ENCODE peak calls at places on chromosomes 6 and 20, in ten cellular contexts. One of them, this sample, is unnamed.

GRCh38 chr6:7143161-7143974 is 35.6 kb downstream of the RREB1 start:
- DNase-seq in ovary: no peak
- DNase-seq in lower lobe of right lung: no peak
- DNase-seq in GM12865: peak; percentile 34
- DNase-seq in heart right ventricle: no peak
- DNase-seq in endodermal cell: peak; percentile 59
- DNase-seq in IMR-90: no peak
- DNase-seq in pancreas: no peak
- DNase-seq in foreskin fibroblast: no peak
- DNase-seq in HepG2: peak; percentile 66
- DNase-seq in this sample: no peak

GRCh38 chr6:3061501-3061941 is 6.8 kb upstream of the RIPK1 start:
- DNase-seq in endodermal cell: no peak
- DNase-seq in GM12865: no peak
- DNase-seq in ovary: no peak
- DNase-seq in HepG2: no peak
- DNase-seq in pancreas: no peak
- DNase-seq in lower lobe of right lung: no peak
- DNase-seq in foreskin fibroblast: peak; percentile 33
- DNase-seq in IMR-90: peak; percentile 84
- DNase-seq in heart right ventricle: no peak
- DNase-seq in this sample: peak; percentile 71

GRCh38 chr20:9508696-9509178 is 5.7 kb upstream of the LAMP5 start:
- DNase-seq in lower lobe of right lung: no peak
- DNase-seq in heart right ventricle: no peak
- DNase-seq in endodermal cell: no peak
- DNase-seq in pancreas: no peak
- DNase-seq in ovary: no peak
- DNase-seq in foreskin fibroblast: no peak
- DNase-seq in GM12865: no peak
- DNase-seq in HepG2: no peak
- DNase-seq in IMR-90: no peak
- DNase-seq in this sample: no peak

GRCh38 chr6:37653933-37654565 is 43.6 kb downstream of the MDGA1 start:
- DNase-seq in foreskin fibroblast: peak; percentile 35
- DNase-seq in endodermal cell: peak; percentile 83
- DNase-seq in HepG2: peak; percentile 36
- DNase-seq in GM12865: peak; percentile 67
- DNase-seq in pancreas: no peak
- DNase-seq in ovary: no peak
- DNase-seq in IMR-90: peak; percentile 34
- DNase-seq in heart right ventricle: no peak
- DNase-seq in lower lobe of right lung: no peak
- DNase-seq in this sample: no peak

GRCh38 chr20:10357974-10358373 is 76.0 kb downstream of the MKKS start:
- DNase-seq in ovary: no peak
- DNase-seq in HepG2: no peak
- DNase-seq in pancreas: no peak
- DNase-seq in endodermal cell: no peak
- DNase-seq in heart right ventricle: no peak
- DNase-seq in GM12865: no peak
- DNase-seq in lower lobe of right lung: no peak
- DNase-seq in foreskin fibroblast: no peak
- DNase-seq in IMR-90: peak; percentile 17
- DNase-seq in this sample: no peak

GRCh38 chr20:37527638-37528441 is at the start of gene BLCAP:
- DNase-seq in heart right ventricle: peak; percentile 94
- DNase-seq in endodermal cell: peak; percentile 96
- DNase-seq in foreskin fibroblast: peak; percentile 75
- DNase-seq in GM12865: peak; percentile 93
- DNase-seq in IMR-90: peak; percentile 78
- DNase-seq in pancreas: peak; percentile 84
- DNase-seq in lower lobe of right lung: peak; percentile 95
- DNase-seq in HepG2: peak; percentile 93
- DNase-seq in ovary: peak; percentile 93
- DNase-seq in this sample: no peak

GRCh38 chr6:91130126-91130525 is 543.3 kb upstream of the MAP3K7 start:
- DNase-seq in heart right ventricle: no peak
- DNase-seq in lower lobe of right lung: no peak
- DNase-seq in endodermal cell: no peak
- DNase-seq in HepG2: no peak
- DNase-seq in foreskin fibroblast: no peak
- DNase-seq in pancreas: no peak
- DNase-seq in GM12865: no peak
- DNase-seq in IMR-90: no peak
- DNase-seq in ovary: no peak
- DNase-seq in this sample: no peak

GRCh38 chr6:29945421-29945820 is 3.1 kb downstream of the HLA-A start:
- DNase-seq in heart right ventricle: no peak
- DNase-seq in endodermal cell: no peak
- DNase-seq in ovary: no peak
- DNase-seq in GM12865: no peak
- DNase-seq in HepG2: no peak
- DNase-seq in pancreas: no peak
- DNase-seq in lower lobe of right lung: no peak
- DNase-seq in foreskin fibroblast: no peak
- DNase-seq in IMR-90: no peak
- DNase-seq in this sample: no peak

GRCh38 chr20:24984963-24985640 is 7.4 kb downstream of the APMAP start:
- DNase-seq in foreskin fibroblast: no peak
- DNase-seq in HepG2: no peak
- DNase-seq in IMR-90: no peak
- DNase-seq in lower lobe of right lung: no peak
- DNase-seq in pancreas: no peak
- DNase-seq in GM12865: no peak
- DNase-seq in endodermal cell: peak; percentile 11
- DNase-seq in heart right ventricle: no peak
- DNase-seq in ovary: no peak
- DNase-seq in this sample: no peak

GRCh38 chr6:56608332-56608731 is 34.4 kb downstream of the DST start:
- DNase-seq in IMR-90: no peak
- DNase-seq in ovary: no peak
- DNase-seq in foreskin fibroblast: no peak
- DNase-seq in endodermal cell: no peak
- DNase-seq in pancreas: no peak
- DNase-seq in GM12865: no peak
- DNase-seq in heart right ventricle: no peak
- DNase-seq in lower lobe of right lung: no peak
- DNase-seq in HepG2: no peak
- DNase-seq in this sample: no peak

GRCh38 chr20:1566701-1567100 is 9.2 kb upstream of the SIRPD start:
- DNase-seq in foreskin fibroblast: no peak
- DNase-seq in ovary: no peak
- DNase-seq in GM12865: no peak
- DNase-seq in pancreas: no peak
- DNase-seq in HepG2: peak; percentile 1
- DNase-seq in IMR-90: peak; percentile 0
- DNase-seq in endodermal cell: no peak
- DNase-seq in lower lobe of right lung: no peak
- DNase-seq in heart right ventricle: no peak
- DNase-seq in this sample: no peak

DNA sequence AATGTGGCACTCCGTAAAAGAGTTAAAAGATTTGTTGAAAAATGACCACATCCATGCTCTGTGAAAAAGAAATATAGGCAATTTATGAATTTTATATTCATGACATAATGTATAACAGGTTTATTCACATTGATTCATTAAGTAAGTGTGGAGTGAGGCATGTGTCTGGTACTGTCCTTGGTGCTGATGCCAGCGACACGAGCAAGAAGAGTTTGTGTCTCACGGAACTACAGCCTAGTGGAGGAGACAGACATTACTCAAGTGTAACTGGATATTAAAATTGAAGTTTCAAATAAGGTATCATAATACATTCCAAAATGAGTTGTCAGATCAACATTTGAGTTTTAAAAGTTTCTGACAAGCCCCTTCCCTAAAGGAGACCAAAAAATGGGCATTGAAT is 158.2 kb upstream of the PRND start:
- DNase-seq in foreskin fibroblast: peak; percentile 75
- DNase-seq in IMR-90: peak; percentile 80
- DNase-seq in GM12865: peak; percentile 33
- DNase-seq in pancreas: no peak
- DNase-seq in ovary: no peak
- DNase-seq in HepG2: peak; percentile 44
- DNase-seq in heart right ventricle: no peak
- DNase-seq in lower lobe of right lung: no peak
- DNase-seq in endodermal cell: peak; percentile 81
- DNase-seq in this sample: no peak
- TF ChIP-seq CTCF in foreskin fibroblast: peak; percentile 22
- TF ChIP-seq CTCF in IMR-90: peak; percentile 41
- TF ChIP-seq CTCF in GM12865: no peak
- TF ChIP-seq CTCF in pancreas: no peak
- TF ChIP-seq CTCF in ovary: no peak
- TF ChIP-seq CTCF in HepG2: no peak
- TF ChIP-seq CTCF in heart right ventricle: no peak
- TF ChIP-seq CTCF in lower lobe of right lung: no peak
- TF ChIP-seq CTCF in endodermal cell: peak; percentile 65
- TF ChIP-seq CTCF in this sample: peak; percentile 45

GRCh38 chr6:161682982-161683381 is 409.1 kb upstream of the AGPAT4 start:
- DNase-seq in ovary: no peak
- DNase-seq in foreskin fibroblast: no peak
- DNase-seq in IMR-90: no peak
- DNase-seq in endodermal cell: no peak
- DNase-seq in pancreas: no peak
- DNase-seq in GM12865: no peak
- DNase-seq in HepG2: no peak
- DNase-seq in lower lobe of right lung: no peak
- DNase-seq in heart right ventricle: no peak
- DNase-seq in this sample: no peak

GRCh38 chr6:161684721-161685120 is 410.9 kb upstream of the AGPAT4 start:
- DNase-seq in endodermal cell: no peak
- DNase-seq in ovary: no peak
- DNase-seq in pancreas: no peak
- DNase-seq in heart right ventricle: no peak
- DNase-seq in IMR-90: no peak
- DNase-seq in lower lobe of right lung: no peak
- DNase-seq in foreskin fibroblast: no peak
- DNase-seq in GM12865: no peak
- DNase-seq in HepG2: no peak
- DNase-seq in this sample: no peak

DNA sequence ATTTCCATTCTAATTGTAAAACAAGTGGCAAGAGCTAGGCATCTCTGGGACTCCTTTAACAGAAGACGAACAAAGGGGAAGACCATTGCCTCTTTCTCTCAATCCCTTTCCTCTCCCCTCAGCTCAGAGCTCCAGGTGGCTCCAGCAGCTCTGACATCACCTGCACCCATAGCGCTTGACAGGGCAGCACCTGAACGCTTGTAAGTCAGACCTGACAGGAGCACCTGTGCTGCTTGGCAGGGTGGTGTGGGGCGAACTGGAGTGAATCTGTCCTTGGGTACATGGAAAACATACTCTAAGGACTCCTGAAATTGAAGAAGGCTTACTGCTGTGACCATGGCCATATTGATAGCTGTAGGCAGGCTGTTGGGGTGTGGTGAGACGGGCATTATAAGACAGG is 409.5 kb upstream of the AGPAT4 start:
- DNase-seq in IMR-90: no peak
- DNase-seq in GM12865: no peak
- DNase-seq in ovary: no peak
- DNase-seq in heart right ventricle: no peak
- DNase-seq in HepG2: no peak
- DNase-seq in lower lobe of right lung: no peak
- DNase-seq in pancreas: peak; percentile 76
- DNase-seq in endodermal cell: no peak
- DNase-seq in foreskin fibroblast: no peak
- DNase-seq in this sample: no peak
- H3K4me3 ChIP-seq in IMR-90: no peak overlapping the region
- H3K4me3 ChIP-seq in GM12865: no peak overlapping the region
- H3K4me3 ChIP-seq in ovary: no peak overlapping the region
- H3K4me3 ChIP-seq in heart right ventricle: no peak overlapping the region
- H3K4me3 ChIP-seq in HepG2: no peak overlapping the region
- H3K4me3 ChIP-seq in lower lobe of right lung: no peak overlapping the region
- H3K4me3 ChIP-seq in pancreas: no peak overlapping the region
- H3K4me3 ChIP-seq in endodermal cell: no peak overlapping the region
- H3K4me3 ChIP-seq in foreskin fibroblast: no peak overlapping the region
- H3K4me3 ChIP-seq in this sample: no peak overlapping the region

DNA sequence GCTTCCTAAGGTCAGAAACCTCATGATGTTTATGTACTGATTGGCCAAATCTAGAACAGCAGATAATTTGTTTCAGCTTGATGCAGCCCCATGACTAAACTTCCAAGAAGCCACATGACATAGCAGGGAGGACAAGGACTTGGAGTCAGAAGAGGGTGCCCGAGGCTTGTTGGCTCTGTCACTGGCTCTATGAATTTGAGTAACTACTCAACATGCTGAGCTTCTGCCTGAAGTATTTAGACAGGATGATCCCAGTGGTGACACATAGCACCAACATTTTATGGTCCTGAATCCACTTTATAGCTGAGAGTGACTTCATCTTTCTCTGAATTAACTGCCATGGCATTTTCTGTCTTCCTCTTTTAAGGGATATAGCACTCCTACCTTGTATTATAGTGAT is 13.5 kb upstream of the TBX18 start:
- DNase-seq in pancreas: no peak
- DNase-seq in foreskin fibroblast: peak; percentile 97
- DNase-seq in HepG2: no peak
- DNase-seq in lower lobe of right lung: no peak
- DNase-seq in ovary: no peak
- DNase-seq in heart right ventricle: no peak
- DNase-seq in GM12865: no peak
- DNase-seq in IMR-90: no peak
- DNase-seq in endodermal cell: no peak
- DNase-seq in this sample: no peak
- TF ChIP-seq CTCF in pancreas: no peak
- TF ChIP-seq CTCF in foreskin fibroblast: no peak
- TF ChIP-seq CTCF in HepG2: no peak
- TF ChIP-seq CTCF in lower lobe of right lung: no peak
- TF ChIP-seq CTCF in ovary: no peak
- TF ChIP-seq CTCF in heart right ventricle: no peak
- TF ChIP-seq CTCF in GM12865: no peak
- TF ChIP-seq CTCF in IMR-90: no peak
- TF ChIP-seq CTCF in endodermal cell: no peak
- TF ChIP-seq CTCF in this sample: no peak

DNA sequence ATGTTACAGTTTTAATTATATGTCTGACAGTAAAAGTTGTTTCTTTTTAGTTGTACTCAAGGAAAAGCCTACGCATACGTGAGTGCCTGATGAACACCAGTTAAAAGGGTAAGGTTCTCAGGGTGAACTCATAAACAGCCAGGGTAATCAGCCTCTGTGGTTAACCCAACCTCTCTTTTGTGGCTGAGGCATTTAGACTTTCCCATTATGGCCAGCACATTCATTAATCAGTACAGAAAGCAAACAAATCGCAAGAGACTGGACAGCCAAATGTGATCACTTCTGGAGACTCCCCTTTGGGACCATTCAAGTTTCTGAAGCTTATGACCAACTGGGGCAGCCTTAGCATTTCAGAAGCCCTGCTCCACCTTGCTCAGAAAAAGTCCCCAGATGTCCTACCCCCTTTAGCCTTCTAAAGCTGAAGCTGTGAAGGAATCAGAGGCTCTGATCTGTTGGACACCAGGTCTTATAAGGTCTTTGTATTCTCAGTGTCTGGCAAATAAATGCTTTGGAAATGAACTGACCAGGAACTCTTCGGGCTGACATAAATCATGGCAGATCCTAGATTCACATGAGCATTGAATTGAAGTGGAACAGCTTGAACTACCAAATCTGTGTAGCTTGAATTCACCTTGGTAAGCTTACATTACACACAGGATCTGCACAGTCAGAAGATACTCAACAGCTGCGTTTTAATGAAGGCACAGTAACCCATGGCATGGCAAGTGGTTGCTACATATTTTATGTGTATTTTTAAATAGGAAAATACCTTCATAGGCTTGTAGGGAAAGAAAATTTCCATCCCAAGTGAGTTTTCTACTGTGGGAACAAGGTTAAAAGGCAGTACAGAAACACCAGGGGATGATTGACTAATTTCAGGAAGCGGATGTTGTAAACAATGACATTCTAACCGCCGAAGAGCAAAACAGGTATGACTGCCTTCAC is 18.7 kb downstream of the IL20RA start:
- DNase-seq in IMR-90: no peak
- DNase-seq in pancreas: no peak
- DNase-seq in foreskin fibroblast: no peak
- DNase-seq in endodermal cell: no peak
- DNase-seq in heart right ventricle: no peak
- DNase-seq in ovary: no peak
- DNase-seq in HepG2: no peak
- DNase-seq in lower lobe of right lung: no peak
- DNase-seq in GM12865: peak; percentile 50
- DNase-seq in this sample: no peak
- H3K4me3 ChIP-seq in IMR-90: no peak overlapping the region
- H3K4me3 ChIP-seq in pancreas: no peak overlapping the region
- H3K4me3 ChIP-seq in foreskin fibroblast: no peak overlapping the region
- H3K4me3 ChIP-seq in endodermal cell: no peak overlapping the region
- H3K4me3 ChIP-seq in heart right ventricle: no peak overlapping the region
- H3K4me3 ChIP-seq in ovary: no peak overlapping the region
- H3K4me3 ChIP-seq in HepG2: no peak overlapping the region
- H3K4me3 ChIP-seq in lower lobe of right lung: no peak overlapping the region
- H3K4me3 ChIP-seq in GM12865: no peak overlapping the region
- H3K4me3 ChIP-seq in this sample: no peak overlapping the region

This sample was measured in retinal pigment epithelial cell.